ENCODE peak calls at places on chromosomes 5 and 9, in seven cellular contexts. P, O, F, N, Y, H and G are unnamed samples.

GRCh38 chr5:32100230-32100629 is 73.9 kb downstream of the GOLPH3 start:
- DNase-seq in N (no peak), P (no peak), Y (peak; percentile 36), F (no peak), H (no peak), O (peak; percentile 14), G (peak; percentile 15)

GRCh38 chr5:51621156-51621555 is 237.9 kb downstream of the ISL1 start:
- DNase-seq in F (no peak), O (peak; percentile 7), N (no peak), H (no peak), Y (no peak), P (no peak), G (no peak)

GRCh38 chr5:115510145-115510640 is 34.4 kb downstream of the FEM1C start:
- DNase-seq in P (no peak), Y (no peak), O (no peak), F (no peak), N (no peak), H (no peak), G (no peak)

GRCh38 chr5:95382843-95383242 is 8.3 kb upstream of the FAM81B start:
- DNase-seq in P (no peak), H (no peak), F (no peak), N (no peak), Y (no peak), O (no peak), G (no peak)

GRCh38 chr9:119284118-119284517 is 85.1 kb downstream of the BRINP1 start:
- DNase-seq in P (peak; percentile 65), H (no peak), O (peak; percentile 84), N (no peak), F (no peak), Y (no peak), G (no peak)

GRCh38 chr5:59174248-59174844 is 591.5 kb downstream of the RAB3C start:
- DNase-seq in F (peak; percentile 23), P (no peak), O (peak; percentile 71), H (peak; percentile 44), Y (no peak), N (peak; percentile 87), G (peak; percentile 82)

GRCh38 chr5:8176101-8176693 is 307.2 kb downstream of the MTRR start:
- DNase-seq in H (no peak), O (no peak), N (peak; percentile 1), Y (no peak), P (no peak), F (no peak), G (no peak)

GRCh38 chr9:116899337-116900006 is 212.4 kb downstream of the TRIM32 start:
- DNase-seq in F (no peak), N (peak; percentile 45), O (peak; percentile 92), Y (no peak), P (no peak), H (no peak), G (peak; percentile 78)

GRCh38 chr5:160693831-160694473 is 158.1 kb downstream of the ATP10B start:
- DNase-seq in F (no peak), P (no peak), N (no peak), O (peak; percentile 25), Y (no peak), H (no peak), G (no peak)

GRCh38 chr5:30099634-30100033 is 1093.9 kb upstream of the CDH6 start:
- DNase-seq in Y (no peak), P (no peak), H (no peak), O (peak; percentile 43), F (no peak), N (no peak), G (peak; percentile 20)

GRCh38 chr5:136012041-136012804 is 16.6 kb upstream of the TGFBI start:
- DNase-seq in N (peak; percentile 63), H (no peak), Y (no peak), F (no peak), P (no peak), O (no peak), G (peak; percentile 52)
- H3K4me2 ChIP-seq in N (no peak overlapping the region), H (no peak overlapping the region), Y (no peak overlapping the region), F (no peak overlapping the region), P (no peak overlapping the region), O (no peak overlapping the region), G (no peak overlapping the region)

DNA sequence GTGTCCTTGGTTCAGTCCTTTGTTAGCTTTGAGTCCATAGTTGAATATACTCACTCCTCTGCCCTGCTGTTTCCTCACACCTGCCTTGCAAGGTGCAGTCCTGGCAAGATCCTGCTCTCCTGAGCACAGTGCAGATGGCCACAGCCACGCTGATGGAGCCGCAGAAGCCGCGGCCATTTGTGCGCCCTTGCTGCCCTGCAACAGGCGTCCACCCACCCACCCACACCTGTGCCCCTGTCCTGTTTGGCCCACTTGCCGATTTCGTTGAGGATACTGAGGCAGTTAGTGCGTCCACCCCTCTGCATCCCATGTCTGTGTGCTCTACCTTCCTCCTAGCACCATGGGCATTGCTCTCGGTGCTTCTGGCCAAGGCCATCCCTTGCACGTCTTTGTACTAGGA is 51.1 kb upstream of the LRRTM2 start:
- DNase-seq in P (no peak), O (no peak), H (no peak), N (no peak), F (no peak), Y (no peak), G (no peak)
- H2AK5ac ChIP-seq in P (no peak overlapping the region), O (no peak overlapping the region), H (no peak overlapping the region), N (no peak overlapping the region), F (no peak overlapping the region), Y (no peak overlapping the region), G (no peak overlapping the region)

GRCh38 chr9:99621040-99621439 is 200.6 kb upstream of the NR4A3 start:
- DNase-seq in P (no peak), N (no peak), O (no peak), Y (no peak), F (no peak), H (no peak), G (no peak)

GRCh38 chr9:99624499-99625233 is 197.0 kb upstream of the NR4A3 start:
- DNase-seq in F (no peak), N (no peak), P (no peak), Y (no peak), O (no peak), H (no peak), G (no peak)

GRCh38 chr9:99623780-99624364 is 197.8 kb upstream of the NR4A3 start:
- DNase-seq in P (no peak), Y (no peak), H (no peak), O (no peak), N (no peak), F (no peak), G (no peak)

GRCh38 chr9:99626424-99626823 is 195.3 kb upstream of the NR4A3 start:
- DNase-seq in P (no peak), N (no peak), Y (no peak), O (no peak), H (no peak), F (no peak), G (no peak)

DNA sequence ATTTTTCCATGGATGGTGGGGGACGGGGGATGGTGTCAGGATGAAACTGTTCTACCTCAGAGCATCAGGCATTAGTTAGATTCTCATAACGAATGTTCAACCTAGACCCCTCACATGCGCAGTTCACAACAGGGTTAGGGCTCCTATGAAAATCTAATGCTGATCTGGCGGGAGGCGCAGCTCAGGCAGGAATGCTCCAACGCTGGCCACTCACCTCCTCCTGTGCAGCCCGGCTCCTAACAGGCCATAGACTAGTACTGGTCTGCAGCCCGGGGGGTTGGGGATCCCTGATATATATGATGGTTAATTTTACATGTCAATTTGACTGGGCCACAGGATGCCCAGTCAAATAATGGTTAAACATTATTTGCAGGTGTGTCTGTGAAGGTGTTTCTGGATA is 199.0 kb upstream of the NR4A3 start:
- DNase-seq in O (no peak), Y (no peak), F (no peak), N (no peak), H (no peak), P (no peak), G (no peak)
- H3K4me2 ChIP-seq in O (no peak overlapping the region), Y (no peak overlapping the region), F (no peak overlapping the region), N (no peak overlapping the region), H (no peak overlapping the region), P (no peak overlapping the region), G (no peak overlapping the region)

DNA sequence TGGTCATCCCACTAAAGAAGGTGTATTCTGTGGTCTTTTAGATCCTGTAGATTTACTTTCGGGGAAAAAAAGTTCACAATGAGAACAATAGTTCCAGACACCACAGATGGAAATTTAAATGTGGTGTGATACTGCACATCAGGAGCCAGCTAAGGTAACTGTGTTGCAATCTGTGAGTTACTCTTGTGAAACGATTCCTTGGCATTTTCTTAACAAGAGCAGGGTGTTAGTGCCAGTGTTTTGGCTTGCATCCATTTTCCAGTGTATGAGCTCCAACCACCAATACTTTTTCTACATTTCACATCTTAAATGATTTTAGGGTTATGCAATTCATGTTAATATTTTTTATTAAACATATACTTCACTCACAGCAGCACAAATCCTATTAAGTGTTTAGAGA is 674.4 kb downstream of the CETN3 start:
- DNase-seq in Y (no peak), N (no peak), F (no peak), O (peak; percentile 42), P (no peak), H (no peak), G (no peak)
- H2AK5ac ChIP-seq in Y (no peak overlapping the region), N (no peak overlapping the region), F (no peak overlapping the region), O (no peak overlapping the region), P (no peak overlapping the region), H (no peak overlapping the region), G (no peak overlapping the region)

DNA sequence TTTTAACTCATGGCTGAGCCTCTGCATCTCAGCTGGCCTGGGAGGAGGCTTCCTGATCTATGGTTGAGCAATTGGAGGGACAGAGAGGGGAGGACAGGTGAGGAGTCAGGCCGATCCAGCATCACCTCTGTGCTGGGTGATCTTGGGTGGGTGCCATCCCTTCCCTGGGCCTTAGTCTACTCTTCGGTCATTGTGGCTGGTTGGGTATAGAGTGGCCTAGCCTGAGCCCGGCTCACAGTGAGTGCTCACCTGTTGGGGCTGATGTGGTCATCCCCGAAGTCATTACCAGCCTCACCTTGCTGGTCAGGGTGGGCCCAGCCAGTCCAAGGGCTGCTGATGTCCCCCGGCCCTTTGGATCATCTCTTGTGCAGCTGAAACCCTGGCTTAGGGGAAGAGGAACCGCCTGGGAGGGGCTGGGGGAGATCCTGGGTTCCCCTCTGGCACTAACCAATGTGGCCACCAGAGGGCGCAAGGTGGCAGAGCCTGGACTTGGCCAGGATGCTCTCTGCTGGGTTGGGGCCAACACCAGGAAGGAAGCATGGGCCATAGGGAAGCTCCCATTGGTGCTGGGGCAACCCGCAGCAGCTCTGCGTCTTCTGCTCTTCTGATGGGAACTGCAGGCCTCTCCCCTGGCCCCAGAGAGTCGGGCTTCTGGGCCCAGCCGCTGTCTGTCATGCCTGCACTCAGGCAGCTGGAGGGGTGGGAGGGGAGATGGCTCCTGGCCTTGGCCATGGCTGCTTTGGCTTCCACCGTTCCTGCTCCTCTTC is 17.3 kb upstream of the ODF2 start:
- DNase-seq in F (peak; percentile 77), N (peak; percentile 67), O (peak; percentile 91), H (peak; percentile 78), P (peak; percentile 94), Y (peak; percentile 99), G (peak; percentile 75)
- H3K4me2 ChIP-seq in F (no peak overlapping the region), N (no peak overlapping the region), O (no peak overlapping the region), H (no peak overlapping the region), P (no peak overlapping the region), Y (no peak overlapping the region), G (no peak overlapping the region)

DNA sequence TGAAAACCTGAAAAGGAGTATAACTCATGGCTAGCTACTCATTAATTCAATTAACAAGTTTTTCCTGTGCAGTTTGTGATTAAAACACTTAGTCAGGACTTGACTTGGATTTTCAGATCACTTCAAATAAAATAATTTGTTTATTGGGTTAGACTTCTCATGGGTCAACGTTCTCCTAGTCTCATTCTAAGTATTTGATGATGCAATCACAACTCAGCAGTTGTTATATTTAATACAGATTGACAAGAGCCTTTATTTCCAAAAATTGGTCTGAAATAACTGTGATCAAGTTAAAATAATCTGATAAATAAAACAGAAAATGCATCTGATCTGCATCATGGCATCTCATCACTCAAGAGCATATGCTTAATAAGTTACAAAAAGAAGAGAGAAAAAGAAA is 113.9 kb downstream of the FGF10 start:
- DNase-seq in Y (no peak), O (no peak), P (no peak), N (no peak), H (no peak), F (no peak), G (no peak)
- H2AK5ac ChIP-seq in Y (no peak overlapping the region), O (no peak overlapping the region), P (no peak overlapping the region), N (no peak overlapping the region), H (no peak overlapping the region), F (no peak overlapping the region), G (no peak overlapping the region)

GRCh38 chr5:149497357-149497756 is 53.9 kb downstream of the CSNK1A1 start:
- DNase-seq in P (no peak), N (peak; percentile 98), Y (no peak), H (peak; percentile 62), O (peak; percentile 61), F (no peak), G (peak; percentile 90)
- H3K4me2 ChIP-seq in P (no peak overlapping the region), N (peak overlapping the region; percentile 61), Y (no peak overlapping the region), H (no peak overlapping the region), O (no peak overlapping the region), F (no peak overlapping the region), G (no peak overlapping the region)